ENCODE peak calls at places on chromosome 9, in five cellular contexts. D, S, E, O and X are unnamed samples.

GRCh38 chr9:97500263-97500662 is 1.2 kb upstream of the TMOD1 start:
- DNase-seq in E (no peak), S (no peak), O (no peak), D (no peak), X (no peak)

GRCh38 chr9:37547328-37547878 is 28.8 kb downstream of the FBXO10 start:
- DNase-seq in O (no peak), E (no peak), S (no peak), D (no peak), X (no peak)

GRCh38 chr9:124040186-124040920 is 28.8 kb downstream of the LHX2 start:
- DNase-seq in D (no peak), E (no peak), S (no peak), O (no peak), X (no peak)

GRCh38 chr9:135418161-135418560 is 61.4 kb upstream of the PPP1R26 start:
- DNase-seq in D (no peak), O (no peak), E (no peak), S (no peak), X (no peak)

GRCh38 chr9:130036099-130036498 is 6.9 kb downstream of the FNBP1 start:
- DNase-seq in O (no peak), D (no peak), S (peak; percentile 43), E (no peak), X (no peak)

GRCh38 chr9:136546697-136547481 is 1.0 kb upstream of the NOTCH1 start:
- DNase-seq in O (peak; percentile 81), E (peak; percentile 57), S (peak; percentile 67), D (no peak), X (peak; percentile 78)

GRCh38 chr9:124047106-124047716 is 35.6 kb downstream of the LHX2 start:
- DNase-seq in E (no peak), D (no peak), S (no peak), O (no peak), X (no peak)

GRCh38 chr9:114450181-114450580 is 55.1 kb downstream of the WHRN start:
- DNase-seq in S (no peak), E (no peak), D (no peak), O (no peak), X (no peak)

GRCh38 chr9:5113523-5113922 is 71.9 kb downstream of the INSL6 start:
- DNase-seq in O (no peak), D (no peak), E (no peak), S (no peak), X (no peak)

GRCh38 chr9:93257808-93258331 is 73.9 kb downstream of the WNK2 start:
- DNase-seq in S (peak; percentile 41), E (no peak), D (no peak), O (peak; percentile 10), X (peak; percentile 56)

GRCh38 chr9:22037954-22038690 is 29.0 kb upstream of the CDKN2B start:
- DNase-seq in E (no peak), S (peak; percentile 39), O (no peak), D (peak; percentile 33), X (no peak)

GRCh38 chr9:122228906-122229837 is at the start of gene LHX6:
- DNase-seq in S (no peak), O (no peak), D (no peak), E (no peak), X (peak; percentile 44)

GRCh38 chr9:115142502-115143265 is 24.7 kb upstream of the TNC start:
- DNase-seq in D (no peak), O (no peak), S (no peak), E (no peak), X (no peak)

GRCh38 chr9:129386812-129387177 is 208.7 kb upstream of the IER5L start:
- DNase-seq in D (no peak), S (no peak), O (no peak), E (no peak), X (no peak)

GRCh38 chr9:12614488-12614887 is 78.7 kb upstream of the TYRP1 start:
- DNase-seq in O (no peak), S (no peak), E (no peak), D (no peak), X (no peak)

GRCh38 chr9:93464876-93465275 is 11.5 kb upstream of the FAM120AOS start:
- DNase-seq in O (no peak), E (no peak), S (no peak), D (no peak), X (no peak)

GRCh38 chr9:18472915-18473314 is 1.0 kb upstream of the ADAMTSL1 start:
- DNase-seq in D (no peak), O (no peak), E (no peak), S (no peak), X (no peak)

GRCh38 chr9:96417610-96418073 is 528 bp downstream of the ZNF367 start:
- DNase-seq in E (no peak), D (no peak), O (peak; percentile 65), S (no peak), X (no peak)

GRCh38 chr9:10045598-10045997 is 567.2 kb downstream of the PTPRD start:
- DNase-seq in O (no peak), E (peak; percentile 10), D (no peak), S (no peak), X (no peak)

GRCh38 chr9:33220681-33221567 is 19.0 kb upstream of the SPINK4 start:
- DNase-seq in E (no peak), O (peak; percentile 52), D (no peak), S (no peak), X (no peak)

GRCh38 chr9:129834489-129835127 is 467 bp downstream of the C9orf78 start:
- DNase-seq in E (no peak), D (no peak), S (peak; percentile 38), O (no peak), X (no peak)

GRCh38 chr9:2047144-2047671 is 32.1 kb downstream of the SMARCA2 start:
- DNase-seq in E (no peak), O (no peak), D (no peak), S (no peak), X (no peak)

GRCh38 chr9:19999491-20000057 is 210.7 kb upstream of the SLC24A2 start:
- DNase-seq in S (no peak), D (peak; percentile 49), E (no peak), O (no peak), X (no peak)

GRCh38 chr9:114805670-114806551 is at the start of gene TNFSF15:
- DNase-seq in S (peak; percentile 88), D (no peak), O (peak; percentile 70), E (peak; percentile 40), X (peak; percentile 52)

GRCh38 chr9:137293094-137293481 is 9.0 kb downstream of the NRARP start:
- DNase-seq in S (no peak), O (no peak), D (no peak), E (no peak), X (no peak)

GRCh38 chr9:89679581-89679980 is 74.8 kb downstream of the GADD45G start:
- DNase-seq in S (no peak), E (no peak), O (no peak), D (no peak), X (no peak)

GRCh38 chr9:89676281-89676680 is 71.5 kb downstream of the GADD45G start:
- DNase-seq in D (no peak), O (peak; percentile 87), S (no peak), E (no peak), X (no peak)

GRCh38 chr9:89679006-89679395 is 74.2 kb downstream of the GADD45G start:
- DNase-seq in E (no peak), D (no peak), S (no peak), O (no peak), X (no peak)

GRCh38 chr9:89678394-89679005 is 73.7 kb downstream of the GADD45G start:
- DNase-seq in S (no peak), D (no peak), O (no peak), E (no peak), X (no peak)

DNA sequence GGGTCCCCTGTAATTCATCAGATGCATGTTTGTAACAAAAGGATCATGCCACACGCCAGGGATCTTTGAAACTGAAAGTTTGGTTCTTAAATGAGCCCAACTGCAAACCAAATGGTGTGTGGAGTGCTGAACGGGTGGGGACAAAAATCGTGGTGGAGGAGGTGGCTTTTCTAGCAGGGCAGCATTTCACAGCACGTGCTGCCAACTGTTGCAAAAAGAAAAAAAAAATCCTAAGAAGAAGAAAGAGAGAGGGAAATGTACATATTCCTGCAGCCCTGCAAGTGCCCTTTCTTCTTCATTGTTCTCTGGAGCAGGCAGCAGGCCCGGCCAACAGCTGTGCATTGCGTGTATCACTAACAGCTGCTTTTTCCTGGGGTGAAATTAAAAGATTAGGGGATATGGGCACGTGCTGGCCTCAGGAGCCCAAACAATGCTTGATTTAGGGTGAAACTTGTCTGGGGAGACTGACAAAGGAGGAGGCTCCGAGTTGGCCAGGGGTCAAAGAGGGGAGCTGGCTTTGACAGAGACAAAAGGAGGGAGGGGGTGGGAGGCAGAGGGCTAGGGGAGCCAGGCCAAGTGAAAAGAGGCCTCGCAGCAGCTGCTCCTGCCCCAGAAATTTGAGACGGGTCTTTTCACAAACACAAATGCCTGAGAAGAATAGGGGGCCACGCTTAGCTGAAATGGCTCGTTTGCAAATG is 73.0 kb downstream of the GADD45G start:
- DNase-seq in E (no peak), O (no peak), S (no peak), D (no peak), X (no peak)
- H3K4me3 ChIP-seq in E (no peak overlapping the region), O (no peak overlapping the region), S (no peak overlapping the region), D (no peak overlapping the region), X (no peak overlapping the region)

GRCh38 chr9:89293014-89293413 is 18.0 kb upstream of the CKS2 start:
- DNase-seq in E (no peak), D (no peak), O (no peak), S (no peak), X (no peak)

GRCh38 chr9:89291741-89292140 is 19.3 kb upstream of the CKS2 start:
- DNase-seq in S (no peak), D (no peak), E (no peak), O (no peak), X (no peak)

GRCh38 chr9:89295400-89295799 is 15.6 kb upstream of the CKS2 start:
- DNase-seq in O (no peak), S (no peak), D (no peak), E (no peak), X (no peak)
- H3K4me3 ChIP-seq in O (no peak overlapping the region), S (no peak overlapping the region), D (no peak overlapping the region), E (no peak overlapping the region), X (no peak overlapping the region)

GRCh38 chr9:77017505-77017894 is 2.0 kb upstream of the FOXB2 start:
- DNase-seq in E (no peak), S (no peak), O (no peak), D (no peak), X (peak; percentile 18)

GRCh38 chr9:77015291-77016048 is 4.0 kb upstream of the FOXB2 start:
- DNase-seq in D (no peak), E (no peak), O (no peak), S (no peak), X (peak; percentile 18)

GRCh38 chr9:77014597-77015263 is 4.7 kb upstream of the FOXB2 start:
- DNase-seq in S (no peak), D (no peak), E (no peak), O (no peak), X (peak; percentile 46)

GRCh38 chr9:77016526-77017504 is 2.6 kb upstream of the FOXB2 start:
- DNase-seq in E (no peak), O (no peak), D (no peak), S (no peak), X (peak; percentile 47)

GRCh38 chr9:77016111-77016525 is 3.3 kb upstream of the FOXB2 start:
- DNase-seq in D (no peak), O (no peak), S (no peak), E (no peak), X (peak; percentile 47)
- H3K4me3 ChIP-seq in D (no peak overlapping the region), O (no peak overlapping the region), S (no peak overlapping the region), E (peak overlapping the region; percentile 32), X (peak overlapping the region; percentile 17)

DNA sequence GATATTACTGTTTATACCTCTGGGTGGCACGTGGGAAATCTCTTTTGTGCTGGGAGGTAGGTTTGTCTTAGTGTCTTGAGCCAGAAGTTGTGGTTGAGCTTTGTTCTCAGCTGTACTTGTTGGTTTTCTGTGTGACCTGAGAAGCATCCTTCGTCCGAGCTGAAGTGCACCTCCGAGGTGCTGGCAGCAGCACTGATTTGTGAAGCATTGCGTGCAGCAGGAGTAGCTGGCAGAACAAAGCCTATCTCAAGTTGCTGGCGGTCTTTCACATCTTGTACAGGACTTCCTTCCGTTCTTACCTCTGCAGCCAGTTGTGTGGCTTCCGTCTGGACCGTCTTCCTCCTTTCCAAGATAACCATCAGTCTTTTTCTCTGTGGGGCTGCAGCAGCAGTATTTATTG is 4.3 kb downstream of the PRRC2B start:
- DNase-seq in O (peak; percentile 59), S (no peak), E (no peak), D (no peak), X (no peak)
- H3K4me3 ChIP-seq in O (peak overlapping the region; percentile 22), S (no peak overlapping the region), E (no peak overlapping the region), D (no peak overlapping the region), X (no peak overlapping the region)